ENCODE peak calls at places on chromosomes 1 and 21, in four cellular contexts. One of them, this sample, is unnamed.

GRCh38 chr21:28375708-28376385 is 616.8 kb downstream of the LTN1 start:
- DNase-seq in K562: no peak
- DNase-seq in HepG2: no peak
- DNase-seq in GM12878: no peak
- DNase-seq in this sample: no peak

GRCh38 chr1:228884615-228885566 is 149.6 kb downstream of the RHOU start:
- DNase-seq in HepG2: peak
- DNase-seq in K562: no peak
- DNase-seq in GM12878: no peak
- DNase-seq in this sample: no peak

GRCh38 chr1:7808253-7808844 is 24.3 kb downstream of the PER3 start:
- DNase-seq in GM12878: no peak
- DNase-seq in K562: peak
- DNase-seq in HepG2: peak
- DNase-seq in this sample: peak

GRCh38 chr1:201008666-201009360 is 14.7 kb downstream of the KIF21B start:
- DNase-seq in GM12878: no peak
- DNase-seq in HepG2: no peak
- DNase-seq in K562: no peak
- DNase-seq in this sample: no peak

GRCh38 chr1:232923739-232924386 is 26.5 kb upstream of the NTPCR start:
- DNase-seq in GM12878: peak
- DNase-seq in HepG2: no peak
- DNase-seq in K562: no peak
- DNase-seq in this sample: no peak

GRCh38 chr21:33546076-33546475 is 3.2 kb downstream of the SON start:
- DNase-seq in HepG2: no peak
- DNase-seq in GM12878: no peak
- DNase-seq in K562: no peak
- DNase-seq in this sample: no peak

GRCh38 chr21:29529139-29529538 is 230.4 kb downstream of the BACH1 start:
- DNase-seq in K562: no peak
- DNase-seq in GM12878: no peak
- DNase-seq in HepG2: no peak
- DNase-seq in this sample: no peak

GRCh38 chr1:234778215-234779159 is 168.5 kb upstream of the IRF2BP2 start:
- DNase-seq in HepG2: no peak
- DNase-seq in K562: peak
- DNase-seq in GM12878: no peak
- DNase-seq in this sample: peak

GRCh38 chr1:8349961-8350360 is 32.0 kb downstream of the SLC45A1 start:
- DNase-seq in HepG2: no peak
- DNase-seq in GM12878: no peak
- DNase-seq in K562: no peak
- DNase-seq in this sample: no peak

GRCh38 chr1:36705629-36706028 is 222.9 kb upstream of the CSF3R start:
- DNase-seq in HepG2: no peak
- DNase-seq in K562: peak
- DNase-seq in GM12878: no peak
- DNase-seq in this sample: no peak

GRCh38 chr1:36706416-36706815 is 223.7 kb upstream of the CSF3R start:
- DNase-seq in HepG2: no peak
- DNase-seq in K562: no peak
- DNase-seq in GM12878: no peak
- DNase-seq in this sample: no peak

GRCh38 chr1:36702963-36703362 is 220.2 kb upstream of the CSF3R start:
- DNase-seq in GM12878: no peak
- DNase-seq in K562: no peak
- DNase-seq in HepG2: no peak
- DNase-seq in this sample: no peak

GRCh38 chr1:36707221-36707620 is 224.5 kb upstream of the CSF3R start:
- DNase-seq in GM12878: no peak
- DNase-seq in HepG2: no peak
- DNase-seq in K562: no peak
- DNase-seq in this sample: no peak

DNA sequence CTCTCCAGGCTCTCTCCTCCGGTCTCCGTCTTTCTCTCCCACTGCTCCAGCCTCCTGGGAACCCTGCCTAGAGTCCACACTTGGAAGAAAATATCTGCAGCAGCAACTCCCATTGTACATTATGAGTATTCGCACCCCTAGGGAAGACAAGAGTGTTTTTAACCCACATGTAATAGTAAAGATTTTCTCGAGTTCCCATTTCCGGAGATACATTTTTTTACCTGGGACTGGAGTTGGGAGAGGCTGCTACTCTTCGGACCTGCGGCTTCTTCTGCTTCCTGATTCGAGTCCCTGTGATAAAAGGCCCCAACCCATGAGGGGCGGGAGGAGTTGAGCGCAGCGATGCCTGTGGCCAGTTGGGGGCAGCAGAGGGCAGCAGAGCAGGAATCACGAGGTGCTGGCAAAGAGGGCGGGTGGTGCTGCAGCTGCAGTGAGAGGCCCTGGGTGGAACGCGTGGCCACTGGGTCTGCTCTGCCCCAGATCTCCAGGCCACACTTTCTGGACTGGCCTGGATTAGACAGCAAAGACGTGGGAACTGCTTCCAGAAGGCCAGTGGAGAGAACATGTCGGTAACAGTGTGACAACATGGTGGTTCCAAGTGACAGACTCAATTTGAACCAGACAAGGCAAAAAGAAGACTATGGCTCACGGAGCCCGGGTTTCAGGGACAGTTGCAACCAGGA is 221.0 kb upstream of the CSF3R start:
- DNase-seq in GM12878: peak
- DNase-seq in HepG2: peak
- DNase-seq in K562: peak
- DNase-seq in this sample: peak
- TF ChIP-seq FOXK2 in GM12878: no peak
- TF ChIP-seq FOXK2 in HepG2: no peak
- TF ChIP-seq FOXK2 in K562: no peak
- TF ChIP-seq FOXK2 in this sample: no peak

GRCh38 chr1:31549807-31550620 is 26.3 kb upstream of the TINAGL1 start:
- DNase-seq in K562: no peak
- DNase-seq in HepG2: peak
- DNase-seq in GM12878: peak
- DNase-seq in this sample: no peak
- TF ChIP-seq SP1 in K562: no peak
- TF ChIP-seq SP1 in HepG2: no peak
- TF ChIP-seq SP1 in GM12878: no peak
- TF ChIP-seq SP1 in this sample: no peak

GRCh38 chr1:96660503-96660902 is 61.1 kb upstream of the PTBP2 start:
- DNase-seq in K562: no peak
- DNase-seq in HepG2: no peak
- DNase-seq in GM12878: no peak
- DNase-seq in this sample: no peak
- TF ChIP-seq FOXK2 in K562: no peak
- TF ChIP-seq FOXK2 in HepG2: no peak
- TF ChIP-seq FOXK2 in GM12878: no peak
- TF ChIP-seq FOXK2 in this sample: no peak

DNA sequence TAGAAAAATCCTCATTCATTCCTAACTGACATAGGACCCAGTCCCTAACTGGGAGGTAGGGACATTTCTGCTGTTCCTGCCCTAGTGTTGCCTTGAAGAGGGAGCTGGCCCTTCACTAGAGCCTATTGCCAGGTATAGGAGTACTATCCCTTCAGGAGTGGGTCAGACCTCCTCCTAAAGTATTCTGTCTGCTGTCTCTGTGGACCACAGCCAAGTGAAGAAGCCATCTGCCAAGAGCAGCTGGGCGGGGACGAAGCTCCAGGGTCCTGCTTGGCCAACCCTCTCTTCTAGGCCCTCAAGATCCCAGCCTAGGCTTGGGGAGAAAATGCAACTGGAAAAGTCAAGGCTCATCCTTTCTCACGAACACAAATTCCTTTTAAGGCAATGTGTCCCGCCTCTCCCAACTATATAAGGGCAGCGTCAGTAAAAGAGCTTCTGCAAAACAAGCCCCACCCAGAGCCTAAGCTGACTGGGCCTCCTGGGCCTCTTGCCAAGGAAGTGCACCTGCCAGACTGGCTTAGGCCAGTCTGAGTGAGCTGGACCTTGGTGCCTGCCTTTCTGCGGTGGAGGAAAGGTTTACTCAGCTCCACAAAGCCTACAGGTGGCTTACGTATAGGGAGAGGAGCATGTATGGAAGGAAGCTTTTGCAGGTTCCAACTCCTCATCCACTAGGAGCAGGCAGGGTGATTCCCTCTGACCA is 638 bp upstream of the TUFT1 start:
- DNase-seq in GM12878: peak
- DNase-seq in HepG2: peak
- DNase-seq in K562: peak
- DNase-seq in this sample: peak
- TF ChIP-seq SP1 in GM12878: peak
- TF ChIP-seq SP1 in HepG2: no peak
- TF ChIP-seq SP1 in K562: no peak
- TF ChIP-seq SP1 in this sample: no peak

GRCh38 chr1:171929121-171929520 is 87.8 kb downstream of the DNM3 start:
- DNase-seq in GM12878: no peak
- DNase-seq in K562: no peak
- DNase-seq in HepG2: no peak
- DNase-seq in this sample: peak
- TF ChIP-seq FOXK2 in GM12878: no peak
- TF ChIP-seq FOXK2 in K562: no peak
- TF ChIP-seq FOXK2 in HepG2: no peak
- TF ChIP-seq FOXK2 in this sample: no peak

GRCh38 chr1:10507111-10507879 is 32.5 kb downstream of the PEX14 start:
- DNase-seq in K562: peak
- DNase-seq in HepG2: peak
- DNase-seq in GM12878: no peak
- DNase-seq in this sample: peak
- TF ChIP-seq SP1 in K562: no peak
- TF ChIP-seq SP1 in HepG2: no peak
- TF ChIP-seq SP1 in GM12878: no peak
- TF ChIP-seq SP1 in this sample: no peak

GRCh38 chr1:153546796-153547559 is 1.4 kb upstream of the S100A4 start:
- DNase-seq in GM12878: no peak
- DNase-seq in K562: no peak
- DNase-seq in HepG2: no peak
- DNase-seq in this sample: no peak

GRCh38 chr1:153544453-153545066 is 1.0 kb downstream of the S100A4 start:
- DNase-seq in GM12878: no peak
- DNase-seq in HepG2: no peak
- DNase-seq in K562: no peak
- DNase-seq in this sample: no peak

GRCh38 chr1:153543738-153544135 is 1.9 kb downstream of the S100A4 start:
- DNase-seq in K562: no peak
- DNase-seq in HepG2: no peak
- DNase-seq in GM12878: no peak
- DNase-seq in this sample: no peak

GRCh38 chr1:153546371-153546770 is 765 bp upstream of the S100A4 start:
- DNase-seq in K562: no peak
- DNase-seq in HepG2: no peak
- DNase-seq in GM12878: no peak
- DNase-seq in this sample: no peak

DNA sequence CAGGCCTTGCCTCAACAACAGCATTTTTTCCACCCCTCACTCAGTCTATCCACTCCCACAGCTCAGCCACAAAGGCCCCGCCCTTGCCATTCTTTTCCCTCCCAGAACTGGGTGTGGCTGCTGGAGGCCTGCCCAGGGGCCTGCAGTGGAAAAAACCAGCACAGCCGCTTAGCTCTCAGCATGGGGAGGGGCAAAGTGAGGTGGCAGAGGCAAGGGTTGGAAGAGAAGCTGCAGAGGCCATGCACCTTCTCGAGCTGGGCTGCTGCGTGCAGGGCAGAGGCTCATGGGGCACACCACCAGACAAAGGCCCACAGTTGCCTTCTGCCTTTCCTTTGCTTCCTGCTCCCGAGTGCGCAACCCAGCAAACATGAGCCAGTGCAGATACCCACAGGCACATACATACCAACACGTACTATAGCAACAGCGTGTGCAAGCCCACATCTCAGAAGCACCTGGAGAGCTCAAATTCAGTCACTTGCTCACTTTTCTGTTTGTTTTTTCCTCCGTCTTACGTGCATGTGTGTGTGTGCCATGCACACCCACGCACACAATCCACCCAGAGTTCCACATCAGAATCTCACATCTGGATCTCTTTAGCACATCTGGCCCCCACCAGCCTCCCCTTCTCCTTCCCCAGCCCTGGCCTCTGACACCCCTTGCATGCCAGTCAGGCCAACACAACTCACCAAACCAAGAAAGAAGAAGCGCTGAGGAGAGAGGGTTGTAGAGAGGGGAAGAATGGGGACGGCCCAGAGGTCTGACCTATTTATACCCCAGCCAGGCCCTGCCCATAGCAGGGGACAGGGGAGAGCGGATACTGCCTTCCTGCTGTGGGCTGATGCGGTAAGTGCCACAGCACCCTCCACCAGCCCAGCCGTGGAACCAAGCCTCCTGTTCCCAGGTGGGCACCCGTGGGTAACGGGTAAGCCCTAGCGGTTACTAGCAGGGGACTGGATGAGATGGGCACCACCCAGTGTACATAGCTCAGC is at the start of gene S100A4:
- DNase-seq in GM12878: peak
- DNase-seq in K562: peak
- DNase-seq in HepG2: peak
- DNase-seq in this sample: peak
- TF ChIP-seq FOXK2 in GM12878: peak
- TF ChIP-seq FOXK2 in K562: no peak
- TF ChIP-seq FOXK2 in HepG2: no peak
- TF ChIP-seq FOXK2 in this sample: no peak

GRCh38 chr1:160681067-160681890 is 30.3 kb downstream of the CD48 start:
- DNase-seq in K562: peak
- DNase-seq in HepG2: peak
- DNase-seq in GM12878: no peak
- DNase-seq in this sample: peak
- TF ChIP-seq SP1 in K562: no peak
- TF ChIP-seq SP1 in HepG2: no peak
- TF ChIP-seq SP1 in GM12878: no peak
- TF ChIP-seq SP1 in this sample: no peak

DNA sequence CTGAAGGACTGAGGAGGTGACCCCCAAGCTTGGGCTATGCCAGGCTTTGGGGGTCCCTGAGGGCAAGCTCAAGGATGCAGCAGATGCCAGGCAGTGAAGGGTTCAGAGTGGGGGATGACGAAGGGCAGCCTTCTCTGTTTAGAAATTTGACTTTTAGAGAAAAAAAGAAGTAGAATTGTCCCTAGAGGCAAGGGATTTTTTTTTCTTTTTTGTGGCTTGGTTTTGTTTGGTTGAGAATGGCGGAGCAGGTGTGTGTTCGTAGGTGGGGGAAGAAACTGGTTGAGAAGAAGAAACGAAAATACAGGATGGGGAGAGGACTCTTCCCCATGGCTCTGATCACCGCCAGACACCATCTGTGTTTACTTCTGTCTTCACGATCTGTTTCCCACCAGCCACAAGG is 8.2 kb downstream of the PLA2G5 start:
- DNase-seq in GM12878: peak
- DNase-seq in K562: no peak
- DNase-seq in HepG2: no peak
- DNase-seq in this sample: no peak
- TF ChIP-seq FOXK2 in GM12878: no peak
- TF ChIP-seq FOXK2 in K562: no peak
- TF ChIP-seq FOXK2 in HepG2: no peak
- TF ChIP-seq FOXK2 in this sample: no peak